ENCODE peak calls at places on chromosome 14, in six cellular contexts. G is AG09309, P is kidney, E is PC-3, W is right atrium auricular region, M is endothelial cell of umbilical vein. D is an unnamed sample.

GRCh38 chr14:97246648-97247047 is 449.5 kb downstream of the VRK1 start:
- DNase-seq in G (no peak), P (no peak), E (no peak), W (no peak), M (no peak), D (no peak)

GRCh38 chr14:55807536-55807935 is 227.5 kb downstream of the KTN1 start:
- DNase-seq in G (no peak), P (no peak), E (no peak), W (no peak), M (no peak), D (no peak)

GRCh38 chr14:103372017-103372416 is 13.2 kb upstream of the MARK3 start:
- DNase-seq in G (no peak), P (no peak), E (no peak), W (no peak), M (no peak), D (no peak)

GRCh38 chr14:52860910-52861309 is 69.5 kb upstream of the GNPNAT1 start:
- DNase-seq in G (no peak), P (no peak), E (no peak), W (no peak), M (no peak), D (no peak)

GRCh38 chr14:79856357-79856756 is 354.9 kb downstream of the DIO2 start:
- DNase-seq in G (peak; percentile 20), P (no peak), E (no peak), W (no peak), M (no peak), D (no peak)

GRCh38 chr14:65840118-65840751 is 427.7 kb downstream of the FUT8 start:
- DNase-seq in G (no peak), P (no peak), E (no peak), W (no peak), M (no peak), D (no peak)

GRCh38 chr14:41280745-41281144 is 325.9 kb upstream of the LRFN5 start:
- DNase-seq in G (no peak), P (no peak), E (peak; percentile 66), W (no peak), M (no peak), D (no peak)

GRCh38 chr14:90999299-90999698 is 61.1 kb downstream of the RPS6KA5 start:
- DNase-seq in G (no peak), P (no peak), E (no peak), W (no peak), M (no peak), D (no peak)

GRCh38 chr14:71187633-71188356 is 280.5 kb downstream of the PCNX1 start:
- DNase-seq in G (no peak), P (no peak), E (peak; percentile 24), W (no peak), M (peak; percentile 36), D (no peak)

GRCh38 chr14:101595887-101596721 is 34.8 kb downstream of the DIO3 start:
- DNase-seq in G (no peak), P (no peak), E (no peak), W (peak; percentile 36), M (no peak), D (peak; percentile 70)

GRCh38 chr14:27553820-27554219 is 956.0 kb upstream of the NOVA1 start:
- DNase-seq in G (no peak), P (no peak), E (peak; percentile 29), W (no peak), M (peak; percentile 1), D (no peak)

GRCh38 chr14:98958048-98959031 is 313.7 kb downstream of the BCL11B start:
- DNase-seq in G (no peak), P (no peak), E (no peak), W (peak; percentile 38), M (no peak), D (peak; percentile 63)

GRCh38 chr14:66117600-66117999 is 368.6 kb upstream of the CCDC196 start:
- DNase-seq in G (peak; percentile 13), P (no peak), E (peak; percentile 84), W (no peak), M (peak; percentile 80), D (no peak)

GRCh38 chr14:51121096-51121495 is 26.2 kb upstream of the TRIM9 start:
- DNase-seq in G (no peak), P (no peak), E (no peak), W (no peak), M (peak; percentile 56), D (no peak)

GRCh38 chr14:90759370-90760054 is 56.7 kb downstream of the TTC7B start:
- DNase-seq in G (no peak), P (no peak), E (no peak), W (peak; percentile 55), M (no peak), D (peak; percentile 54)

GRCh38 chr14:90050271-90050670 is 11.5 kb upstream of the KCNK13 start:
- DNase-seq in G (no peak), P (no peak), E (no peak), W (no peak), M (no peak), D (no peak)

DNA sequence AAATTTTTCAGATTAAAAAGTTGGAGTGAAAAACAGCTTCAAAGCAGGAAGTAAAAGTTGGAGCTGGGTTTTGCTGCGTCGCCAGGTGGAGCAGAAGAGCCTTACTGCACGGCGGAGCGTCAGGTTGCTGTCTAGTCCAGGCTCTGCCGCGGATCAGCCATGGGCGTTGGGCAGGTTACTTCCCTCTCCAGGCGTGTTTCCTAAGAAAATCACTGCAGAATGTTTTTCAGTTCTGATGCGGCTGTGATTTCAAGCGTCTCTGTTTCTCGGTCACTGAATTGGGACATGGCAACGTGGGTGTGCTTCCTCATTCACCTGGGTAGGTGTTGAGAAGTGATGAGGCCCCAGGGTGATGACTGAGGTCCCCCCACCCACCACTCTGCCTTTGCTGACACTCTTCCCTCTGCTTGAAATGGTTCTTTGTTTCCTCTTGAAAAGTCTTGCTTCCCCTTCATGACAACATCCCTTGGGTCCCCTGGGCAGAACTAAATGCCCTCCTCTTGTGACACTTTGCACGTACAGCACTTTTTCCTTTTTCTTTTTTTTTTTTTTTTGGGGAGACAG is 7.6 kb downstream of the EVL start:
- DNase-seq in G (no peak), P (no peak), E (peak; percentile 62), W (no peak), M (no peak), D (peak; percentile 30)
- TF ChIP-seq CTCF in G (no peak), P (peak; percentile 20), E (peak; percentile 62), W (no peak), M (no peak), D (no peak)

DNA sequence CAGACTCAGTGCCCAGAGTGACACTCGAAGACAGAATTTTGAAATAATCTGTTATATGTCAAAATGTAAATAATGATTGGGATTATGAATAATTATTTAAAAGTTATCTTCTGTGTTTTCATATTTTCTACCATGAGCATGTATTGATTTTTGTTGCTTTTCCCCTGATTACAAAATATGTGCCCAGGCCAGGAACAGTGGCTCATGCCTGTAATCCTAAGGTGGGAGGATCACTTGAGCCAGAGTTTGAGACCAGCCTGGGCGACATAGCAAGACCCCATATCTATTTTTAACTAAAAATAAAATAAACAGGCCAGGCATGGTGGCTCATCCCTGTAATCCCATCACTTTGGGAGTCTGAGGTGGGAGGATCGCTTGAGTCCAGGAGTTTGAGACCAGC is 13.5 kb downstream of the PSMA6 start:
- DNase-seq in G (no peak), P (no peak), E (no peak), W (no peak), M (no peak), D (no peak)
- TF ChIP-seq CTCF in G (no peak), P (no peak), E (no peak), W (no peak), M (no peak), D (no peak)

GRCh38 chr14:72606879-72607278 is 287.0 kb downstream of the DPF3 start:
- DNase-seq in G (no peak), P (no peak), E (no peak), W (peak; percentile 7), M (no peak), D (peak; percentile 8)

GRCh38 chr14:72610096-72610830 is 283.6 kb downstream of the DPF3 start:
- DNase-seq in G (no peak), P (no peak), E (no peak), W (peak; percentile 46), M (no peak), D (peak; percentile 69)

GRCh38 chr14:72607386-72608125 is 286.3 kb downstream of the DPF3 start:
- DNase-seq in G (no peak), P (no peak), E (no peak), W (peak; percentile 13), M (no peak), D (peak; percentile 67)

GRCh38 chr14:72609205-72609916 is 284.5 kb downstream of the DPF3 start:
- DNase-seq in G (no peak), P (no peak), E (no peak), W (peak; percentile 32), M (no peak), D (peak; percentile 54)

GRCh38 chr14:72608391-72609204 is 285.3 kb downstream of the DPF3 start:
- DNase-seq in G (peak; percentile 81), P (no peak), E (peak; percentile 95), W (peak; percentile 36), M (peak; percentile 64), D (peak; percentile 63)
- TF ChIP-seq CTCF in G (no peak), P (no peak), E (no peak), W (no peak), M (no peak), D (no peak)

DNA sequence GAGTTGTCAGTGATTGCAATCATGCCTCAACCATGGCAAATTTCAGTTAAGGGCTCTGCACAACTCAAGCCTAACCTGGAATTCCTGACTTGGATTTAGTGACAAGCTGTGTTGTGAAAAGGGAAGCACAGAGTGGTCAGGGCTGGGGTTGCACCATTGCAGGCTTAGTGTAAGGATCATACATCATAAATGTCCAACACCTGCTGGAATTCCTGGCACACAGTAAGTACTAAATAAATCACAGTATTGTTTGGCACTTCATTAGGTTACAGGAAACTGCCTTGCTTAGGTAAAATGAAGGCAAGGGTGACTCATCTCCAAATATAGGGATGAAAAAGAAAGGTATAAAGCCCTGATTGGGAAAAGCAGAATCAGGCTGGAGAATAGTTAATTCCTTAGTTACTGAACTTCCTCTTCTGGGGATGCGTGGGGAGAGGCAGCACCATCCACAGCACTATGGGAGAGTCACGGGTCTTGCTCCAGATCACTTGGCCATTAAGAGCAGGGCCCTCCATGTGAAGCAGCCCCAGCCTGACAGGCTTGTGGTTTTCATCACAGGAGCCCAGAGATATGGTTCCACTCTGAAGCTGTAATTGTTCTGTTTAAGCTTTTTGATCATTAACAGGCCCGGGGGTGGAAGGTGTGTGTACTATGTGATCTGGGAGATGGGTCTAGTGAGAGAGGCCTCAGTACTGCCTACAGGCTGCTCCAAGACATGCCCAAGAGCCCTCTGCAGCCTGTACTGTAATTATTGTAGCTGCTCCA is 39.7 kb downstream of the SLC8A3 start:
- DNase-seq in G (no peak), P (no peak), E (no peak), W (no peak), M (no peak), D (no peak)
- TF ChIP-seq CTCF in G (no peak), P (no peak), E (no peak), W (no peak), M (no peak), D (no peak)

DNA sequence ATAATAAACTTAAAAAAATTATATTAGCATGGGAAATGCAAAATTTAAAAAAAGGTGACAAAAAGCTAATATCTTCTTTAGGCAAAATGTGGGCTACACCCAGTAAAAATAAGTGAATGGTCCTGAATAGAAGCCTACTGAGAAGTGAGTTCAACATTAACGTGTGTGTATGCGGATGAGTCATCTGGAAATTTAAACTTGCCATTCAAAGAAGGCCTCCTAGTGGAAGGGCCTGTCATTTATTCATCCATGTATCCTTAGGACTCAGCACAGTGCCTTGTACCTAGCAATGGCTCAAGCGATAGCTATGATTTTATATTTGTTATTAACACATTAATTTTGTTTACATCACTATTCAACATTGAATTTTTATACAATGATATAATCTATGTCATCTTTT is 226.2 kb downstream of the NUBPL start:
- DNase-seq in G (no peak), P (no peak), E (peak; percentile 57), W (no peak), M (no peak), D (no peak)
- TF ChIP-seq CTCF in G (no peak), P (peak; percentile 8), E (peak; percentile 49), W (no peak), M (no peak), D (no peak)

GRCh38 chr14:22844221-22845102 is 8.1 kb downstream of the MMP14 start:
- DNase-seq in G (no peak), P (no peak), E (no peak), W (no peak), M (no peak), D (no peak)
- TF ChIP-seq CTCF in G (no peak), P (no peak), E (no peak), W (no peak), M (no peak), D (no peak)

D was measured in osteocyte.